ENCODE peak calls at places on chromosomes 7 and 10, in eight cellular contexts. N is K562, U is upper lobe of left lung, M is HCT116, E is HepG2, A is Panc1, Q is GM12878, H is GM23338. K is an unnamed sample.

GRCh38 chr10:94314913-94315545 is 47.7 kb downstream of the NOC3L start:
- ATAC-seq in A (no peak), E (peak), U (peak), N (peak), Q (no peak), M (peak), H (peak), K (peak)

GRCh38 chr10:19828278-19829049 is 12.2 kb downstream of the PLXDC2 start:
- ATAC-seq in N (no peak), E (no peak), H (peak), A (no peak), M (no peak), U (peak), Q (no peak), K (peak)

GRCh38 chr7:128209229-128210035 is 31.6 kb upstream of the LEP start:
- ATAC-seq in E (peak), Q (peak), A (peak), N (peak), H (peak), U (peak), M (peak), K (peak)

GRCh38 chr7:148856035-148856881 is 27.8 kb downstream of the EZH2 start:
- ATAC-seq in M (peak), Q (peak), N (peak), U (peak), A (peak), E (peak), H (peak), K (no peak)

GRCh38 chr7:127819975-127820778 is 168.2 kb downstream of the SND1 start:
- ATAC-seq in U (peak), M (peak), H (no peak), N (peak), A (no peak), Q (peak), E (peak), K (no peak)

GRCh38 chr7:81470724-81471379 is 299.0 kb downstream of the HGF start:
- ATAC-seq in N (no peak), E (peak), A (no peak), M (no peak), U (no peak), Q (no peak), H (no peak), K (no peak)

GRCh38 chr10:323651-324293 is 188.5 kb downstream of the ZMYND11 start:
- ATAC-seq in N (no peak), U (peak), A (peak), H (no peak), M (peak), E (peak), Q (peak), K (peak)

GRCh38 chr7:90894122-90894521 is 298.0 kb downstream of the CDK14 start:
- ATAC-seq in M (no peak), U (no peak), A (no peak), Q (no peak), N (no peak), H (no peak), E (no peak), K (no peak)

GRCh38 chr10:121577568-121577967 is 20.7 kb downstream of the FGFR2 start:
- ATAC-seq in M (no peak), N (no peak), A (no peak), Q (no peak), U (no peak), H (no peak), E (no peak), K (no peak)

GRCh38 chr10:51000976-51001375 is 73.3 kb upstream of the PRKG1 start:
- ATAC-seq in H (peak), Q (no peak), U (peak), E (no peak), A (no peak), N (no peak), M (no peak), K (no peak)

GRCh38 chr7:135260470-135260869 is 26.8 kb downstream of the STRA8 start:
- ATAC-seq in A (no peak), Q (no peak), N (no peak), U (no peak), M (no peak), H (no peak), E (no peak), K (no peak)

GRCh38 chr7:127665922-127666321 is 13.9 kb downstream of the SND1 start:
- ATAC-seq in E (no peak), A (peak), H (peak), U (no peak), Q (no peak), M (no peak), N (no peak), K (no peak)

GRCh38 chr7:151460474-151460855 is 20.5 kb upstream of the CRYGN start:
- ATAC-seq in E (peak), Q (no peak), U (peak), M (peak), H (no peak), N (no peak), A (peak), K (peak)

GRCh38 chr7:130959743-130960207 is 225.8 kb upstream of the KLF14 start:
- ATAC-seq in H (peak), E (no peak), Q (peak), U (peak), N (peak), A (peak), M (peak), K (no peak)

GRCh38 chr10:70232859-70233108 is 445 bp downstream of the PPA1 start:
- ATAC-seq in U (no peak), A (no peak), E (no peak), Q (no peak), M (no peak), N (no peak), H (no peak), K (no peak)

GRCh38 chr10:132925071-132925561 is 17.3 kb downstream of the CFAP46 start:
- ATAC-seq in U (no peak), M (no peak), Q (no peak), H (no peak), E (no peak), N (no peak), A (no peak), K (no peak)

GRCh38 chr10:102452672-102453340 is 1.5 kb upstream of the C10orf95 start:
- ATAC-seq in A (no peak), E (no peak), U (peak), H (no peak), M (peak), Q (peak), N (peak), K (peak)

GRCh38 chr10:30510184-30510931 is 76.4 kb downstream of the MAP3K8 start:
- ATAC-seq in E (peak), N (peak), H (no peak), U (peak), M (no peak), Q (peak), A (peak), K (peak)

GRCh38 chr10:80260295-80261243 is 28.9 kb downstream of the MAT1A start:
- ATAC-seq in U (peak), M (peak), E (peak), Q (peak), H (peak), N (peak), A (peak), K (no peak)

GRCh38 chr7:28973591-28973990 is 15.5 kb upstream of the TRIL start:
- ATAC-seq in N (no peak), H (no peak), E (no peak), U (no peak), Q (no peak), A (no peak), M (no peak), K (no peak)

GRCh38 chr7:79420464-79420863 is 33.0 kb downstream of the MAGI2 start:
- ATAC-seq in Q (no peak), N (no peak), U (peak), H (no peak), A (peak), M (no peak), E (no peak), K (peak)

GRCh38 chr7:6392712-6393666 is 54.8 kb downstream of the DAGLB start:
- ATAC-seq in Q (peak), M (peak), E (no peak), A (peak), N (peak), H (no peak), U (peak), K (peak)

GRCh38 chr10:48248462-48248861 is 26.0 kb downstream of the FRMPD2 start:
- ATAC-seq in N (no peak), A (no peak), M (no peak), U (no peak), Q (no peak), H (no peak), E (no peak), K (no peak)

GRCh38 chr7:98662289-98662688 is 45.2 kb downstream of the NPTX2 start:
- ATAC-seq in H (no peak), N (no peak), E (no peak), A (peak), U (no peak), M (no peak), Q (no peak), K (no peak)

GRCh38 chr7:44177570-44178131 is 11.6 kb downstream of the GCK start:
- ATAC-seq in E (no peak), H (peak), N (no peak), M (peak), U (no peak), A (peak), Q (no peak), K (no peak)

GRCh38 chr7:74021546-74022320 is 6.2 kb upstream of the ELN start:
- ATAC-seq in A (no peak), N (no peak), Q (no peak), E (no peak), U (no peak), M (no peak), H (peak), K (no peak)

GRCh38 chr7:34333925-34334324 is 324.1 kb upstream of the NPSR1 start:
- ATAC-seq in H (no peak), A (no peak), M (no peak), E (no peak), Q (no peak), U (no peak), N (no peak), K (no peak)

DNA sequence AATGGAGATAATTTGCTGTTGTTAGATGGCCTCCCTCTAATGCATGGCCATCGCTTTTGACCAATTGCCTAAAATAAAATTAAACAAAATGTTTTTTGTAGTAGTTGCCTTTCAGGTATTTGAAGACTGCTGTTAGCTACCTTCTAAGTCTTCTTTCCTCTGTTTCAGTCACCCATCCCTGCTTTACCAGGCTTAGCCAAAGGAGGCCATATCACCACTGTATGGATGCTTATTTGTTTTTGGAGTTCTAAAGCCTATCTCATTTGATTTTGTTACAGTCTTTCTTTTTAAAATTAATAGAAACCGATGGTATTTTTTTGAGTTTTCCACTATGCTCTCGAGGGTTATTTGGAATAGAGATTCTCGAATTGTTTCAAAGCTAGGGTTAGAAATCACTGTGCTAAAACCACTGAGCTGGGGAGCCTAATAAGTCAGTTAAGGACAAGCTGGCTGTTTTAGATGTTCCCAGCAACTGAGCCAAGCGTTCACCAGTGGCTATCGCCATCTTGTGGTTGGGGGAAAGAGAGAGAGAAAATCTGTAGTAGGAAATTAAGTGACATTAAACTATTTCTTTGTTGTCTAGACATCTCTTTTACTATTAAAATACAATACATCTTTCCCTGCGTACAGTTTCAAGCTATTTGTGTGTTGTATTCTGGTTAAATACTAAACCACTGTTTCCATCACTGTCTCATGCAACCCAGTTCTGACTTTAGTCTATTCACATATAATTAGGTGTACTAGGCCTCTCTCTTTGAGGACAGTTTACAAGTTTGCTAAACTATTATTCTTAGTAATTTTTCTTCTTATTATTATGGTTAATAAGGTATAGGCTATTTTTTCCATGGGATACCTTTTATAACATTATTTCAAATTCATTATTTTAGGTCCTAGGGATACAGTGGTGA is 52.2 kb downstream of the GPR158 start:
- ATAC-seq in E (peak), U (peak), H (peak), N (peak), M (peak), A (no peak), Q (peak), K (no peak)
- TF ChIP-seq CTCF in E (peak), U (peak), H (peak), N (peak), M (peak), A (peak), Q (peak), K (peak)

GRCh38 chr7:1411414-1411813 is 47.9 kb downstream of the MICALL2 start:
- ATAC-seq in M (no peak), Q (no peak), H (no peak), U (no peak), N (no peak), A (no peak), E (no peak), K (no peak)

GRCh38 chr7:1410992-1411391 is 48.3 kb downstream of the MICALL2 start:
- ATAC-seq in Q (no peak), N (no peak), E (no peak), A (no peak), H (no peak), U (no peak), M (no peak), K (no peak)

GRCh38 chr7:1413936-1414639 is 45.2 kb downstream of the MICALL2 start:
- ATAC-seq in Q (no peak), E (no peak), H (no peak), N (no peak), U (no peak), M (no peak), A (peak), K (no peak)

GRCh38 chr7:1415389-1415990 is 43.8 kb downstream of the MICALL2 start:
- ATAC-seq in M (no peak), Q (no peak), U (no peak), N (no peak), E (no peak), A (no peak), H (no peak), K (no peak)

GRCh38 chr7:1412322-1413261 is 46.7 kb downstream of the MICALL2 start:
- ATAC-seq in M (peak), N (peak), U (peak), Q (peak), A (peak), E (peak), H (peak), K (peak)
- TF ChIP-seq POLR2AphosphoS5 in M (no peak), N (no peak), U (no peak), Q (no peak), A (no peak), E (no peak), H (peak), K (no peak)

GRCh38 chr7:14924398-14924797 is 21.8 kb upstream of the DGKB start:
- ATAC-seq in U (no peak), A (no peak), M (no peak), N (no peak), Q (no peak), H (no peak), E (no peak), K (no peak)
- TF ChIP-seq CTCF in U (no peak), A (no peak), M (no peak), N (no peak), Q (no peak), H (no peak), E (no peak), K (no peak)

DNA sequence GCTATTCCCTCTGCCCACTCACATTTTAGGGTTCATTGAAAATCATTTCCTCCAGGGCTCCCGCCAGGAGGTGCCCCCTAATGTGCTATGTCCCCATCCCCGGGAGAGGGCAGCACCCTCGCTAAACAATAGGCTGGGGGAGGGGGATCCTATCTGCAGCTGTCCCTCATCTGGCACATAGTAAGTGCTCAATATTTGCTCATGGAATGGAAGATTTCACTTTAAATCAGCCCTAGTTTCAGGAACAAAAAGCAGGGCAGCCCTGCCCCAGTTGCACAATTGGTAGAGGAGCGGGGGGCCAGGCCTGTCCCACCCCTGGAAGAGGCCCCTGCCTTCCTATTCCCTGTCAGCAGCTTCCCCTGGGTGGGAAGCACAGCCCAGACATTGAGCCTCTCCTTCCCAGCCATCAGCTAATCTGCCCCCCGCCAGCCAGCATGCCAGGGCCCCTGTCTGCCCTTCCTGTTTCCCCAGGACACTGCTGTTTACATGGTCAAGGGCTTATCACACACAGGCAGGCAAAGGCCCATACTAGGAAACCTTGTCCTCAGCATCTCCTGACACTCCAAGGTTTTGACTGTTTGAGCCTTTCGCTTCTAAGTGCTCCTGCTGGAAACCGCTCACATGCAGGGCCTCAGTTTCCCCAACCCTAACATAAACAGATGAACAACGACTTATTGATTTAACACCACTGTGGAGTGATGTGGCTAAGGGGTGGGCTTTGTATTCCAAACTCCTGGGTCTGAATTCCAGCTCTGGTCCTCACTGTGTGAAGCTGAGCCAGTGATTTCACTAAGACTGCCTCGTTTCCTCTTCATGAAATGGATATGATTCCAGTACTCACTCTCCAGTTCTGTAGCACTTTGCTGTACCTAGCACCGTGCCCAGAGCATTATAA is 130.7 kb upstream of the ZMIZ1 start:
- ATAC-seq in U (no peak), H (peak), N (peak), A (no peak), E (peak), Q (peak), M (peak), K (no peak)
- TF ChIP-seq POLR2AphosphoS5 in U (peak), H (no peak), N (peak), A (no peak), E (no peak), Q (no peak), M (no peak), K (no peak)

GRCh38 chr7:100122067-100122466 is 2.6 kb downstream of the CNPY4 start:
- ATAC-seq in M (no peak), A (no peak), U (no peak), H (no peak), E (peak), Q (no peak), N (no peak), K (no peak)

GRCh38 chr7:100122568-100122967 is 3.1 kb downstream of the CNPY4 start:
- ATAC-seq in N (no peak), E (no peak), Q (no peak), U (no peak), H (no peak), M (no peak), A (no peak), K (no peak)

GRCh38 chr7:100119701-100120517 is 475 bp downstream of the CNPY4 start:
- ATAC-seq in Q (peak), M (peak), A (peak), N (peak), U (peak), H (peak), E (peak), K (peak)

GRCh38 chr7:100119075-100119700 is at the start of the genes CNPY4 and TAF6:
- ATAC-seq in E (peak), M (peak), N (peak), U (peak), A (peak), H (peak), Q (peak), K (peak)

DNA sequence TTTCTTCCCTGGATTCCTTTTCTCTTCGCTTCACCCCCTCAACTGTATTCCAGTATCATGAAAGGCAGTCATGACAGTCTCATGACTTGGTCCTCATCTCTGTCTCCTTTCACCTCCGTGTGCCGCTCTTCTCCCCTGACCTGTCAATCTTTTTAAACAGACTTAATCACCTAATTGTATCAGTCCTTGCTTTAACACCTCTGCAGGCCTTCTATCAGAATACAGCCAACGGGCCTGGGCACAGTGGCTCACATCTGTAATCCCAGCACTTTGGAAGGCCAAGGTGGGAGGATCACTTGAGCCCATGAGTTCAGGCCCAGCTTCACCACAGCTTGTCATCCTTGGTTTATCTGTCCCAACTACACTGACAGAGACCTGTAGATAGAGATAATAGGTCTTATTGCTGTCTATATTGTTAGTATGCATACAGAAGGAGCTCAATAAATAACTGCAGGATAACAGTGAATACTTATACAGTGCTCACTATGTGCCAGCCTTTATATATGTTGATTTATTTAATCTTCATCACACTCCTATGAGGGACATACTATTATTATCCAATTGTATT is 1.2 kb downstream of the CNPY4 start:
- ATAC-seq in E (no peak), H (no peak), M (no peak), U (no peak), N (no peak), A (no peak), Q (no peak), K (no peak)
- TF ChIP-seq CTCF in E (no peak), H (no peak), M (no peak), U (no peak), N (no peak), A (no peak), Q (no peak), K (no peak)